ENCODE peak calls at places on chromosomes 13 and 19, in eight cellular contexts. X is NCI-H2107; F is AG04450; Q is thyroid gland; H is EL; G is nucleus accumbens; K is activated CD8-positive, alpha-beta T cell treated with anti-CD3 and anti-CD28 coated beads for 36 hours; P is T-helper 2 cell treated with Interferon-gamma antibody and Interleukin-4, amounts not matched to agents 5 μg/mL and 100 μg/mL, for 36 hours. I is an unnamed sample.

GRCh38 chr13:104641309-104641708 is 1575.1 kb upstream of the SLC10A2 start:
- DNase-seq in X (no peak), F (no peak), Q (no peak), H (peak; percentile 7), G (no peak), K (no peak), P (no peak), I (peak; percentile 17)

GRCh38 chr19:16779539-16780163 is 49.5 kb upstream of the SIN3B start:
- DNase-seq in X (no peak), F (no peak), Q (no peak), H (no peak), G (no peak), K (no peak), P (no peak), I (no peak)

GRCh38 chr19:46364359-46364758 is 17.5 kb downstream of the PPP5C start:
- DNase-seq in X (no peak), F (no peak), Q (no peak), H (no peak), G (no peak), K (no peak), P (no peak), I (no peak)

GRCh38 chr19:30851646-30852045 is 479.5 kb downstream of the ZNF536 start:
- DNase-seq in X (no peak), F (no peak), Q (no peak), H (no peak), G (no peak), K (no peak), P (no peak), I (no peak)

GRCh38 chr13:42379241-42379640 is 107.3 kb downstream of the AKAP11 start:
- DNase-seq in X (no peak), F (no peak), Q (no peak), H (no peak), G (no peak), K (no peak), P (no peak), I (no peak)

GRCh38 chr19:55402509-55402908 is 5.1 kb downstream of the UBE2S start:
- DNase-seq in X (no peak), F (no peak), Q (no peak), H (no peak), G (no peak), K (no peak), P (no peak), I (peak; percentile 87)

GRCh38 chr13:29402168-29402621 is 193.3 kb downstream of the SLC7A1 start:
- DNase-seq in X (no peak), F (peak; percentile 15), Q (no peak), H (peak; percentile 17), G (no peak), K (no peak), P (no peak), I (no peak)

GRCh38 chr13:113001251-113002140 is 32.5 kb downstream of the MCF2L start:
- DNase-seq in X (peak; percentile 80), F (no peak), Q (peak; percentile 85), H (peak; percentile 55), G (peak; percentile 25), K (no peak), P (no peak), I (no peak)

GRCh38 chr19:46271488-46272197 is 25.2 kb upstream of the HIF3A start:
- DNase-seq in X (no peak), F (no peak), Q (peak; percentile 77), H (peak; percentile 78), G (no peak), K (peak; percentile 37), P (no peak), I (peak; percentile 83)

I was measured in osteoblast.